ENCODE peak calls at places on chromosomes 1 and 21, in ten cellular contexts. C, D, L, Z, V, N, M, O, J and G are unnamed samples.

GRCh38 chr1:6397844-6398243 is 4.3 kb upstream of the ACOT7 start:
- DNase-seq in C (peak; percentile 4), D (no peak), L (no peak), Z (no peak), V (no peak), N (no peak), M (no peak), O (no peak), J (no peak), G (no peak)

GRCh38 chr1:82317671-82318070 is 516.9 kb downstream of the ADGRL2 start:
- DNase-seq in C (no peak), D (no peak), L (peak; percentile 56), Z (no peak), V (no peak), N (no peak), M (no peak), O (no peak), J (peak; percentile 58), G (no peak)

GRCh38 chr1:8497196-8497878 is 179.4 kb downstream of the SLC45A1 start:
- DNase-seq in C (no peak), D (no peak), L (no peak), Z (no peak), V (no peak), N (no peak), M (peak; percentile 84), O (no peak), J (no peak), G (no peak)

GRCh38 chr1:19356266-19356665 is 44.1 kb downstream of the SLC66A1 start:
- DNase-seq in C (no peak), D (no peak), L (no peak), Z (no peak), V (no peak), N (no peak), M (no peak), O (no peak), J (no peak), G (no peak)

GRCh38 chr1:160189649-160190625 is at the start of gene CASQ1:
- DNase-seq in C (no peak), D (no peak), L (peak; percentile 43), Z (no peak), V (no peak), N (no peak), M (no peak), O (no peak), J (no peak), G (no peak)

GRCh38 chr1:78005755-78006154 is 1.0 kb downstream of the DNAJB4 start:
- DNase-seq in C (no peak), D (peak; percentile 54), L (peak; percentile 90), Z (peak; percentile 36), V (no peak), N (no peak), M (no peak), O (peak; percentile 77), J (peak; percentile 81), G (no peak)

GRCh38 chr21:32193066-32193465 is 85.8 kb downstream of the MIS18A start:
- DNase-seq in C (no peak), D (no peak), L (no peak), Z (no peak), V (no peak), N (no peak), M (no peak), O (no peak), J (no peak), G (no peak)

GRCh38 chr1:115874497-115874896 is 33.6 kb upstream of the NHLH2 start:
- DNase-seq in C (no peak), D (no peak), L (no peak), Z (no peak), V (no peak), N (no peak), M (no peak), O (no peak), J (no peak), G (no peak)

GRCh38 chr1:207033302-207033701 is 746 bp upstream of the C1orf116 start:
- DNase-seq in C (no peak), D (no peak), L (no peak), Z (no peak), V (no peak), N (no peak), M (no peak), O (no peak), J (no peak), G (no peak)

GRCh38 chr21:19122371-19122770 is 718.8 kb upstream of the TMPRSS15 start:
- DNase-seq in C (no peak), D (no peak), L (no peak), Z (no peak), V (no peak), N (no peak), M (no peak), O (no peak), J (no peak), G (no peak)

GRCh38 chr1:101207891-101208290 is 28.9 kb upstream of the S1PR1 start:
- DNase-seq in C (no peak), D (no peak), L (peak; percentile 32), Z (no peak), V (no peak), N (no peak), M (no peak), O (no peak), J (no peak), G (peak; percentile 66)

DNA sequence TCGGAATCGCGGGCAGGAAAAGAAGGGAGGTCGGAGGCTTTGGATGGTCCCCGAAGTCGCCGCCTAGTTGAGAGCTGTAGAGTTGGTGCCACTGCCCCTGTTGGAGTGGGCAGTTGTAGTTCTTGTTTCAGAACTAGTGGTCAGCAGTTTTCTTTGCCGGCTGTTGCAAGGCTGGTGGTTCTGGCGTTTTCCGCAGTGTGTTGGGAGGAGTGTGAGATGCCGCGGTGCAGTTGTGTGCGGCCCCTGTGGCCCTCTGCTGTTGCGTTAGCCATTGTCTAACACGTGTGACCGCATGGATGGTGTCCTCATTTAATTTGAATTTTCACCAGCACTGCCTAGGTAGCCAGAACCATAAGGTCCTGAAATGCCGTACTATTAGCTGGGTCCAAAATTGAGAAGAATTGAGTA is 1.4 kb downstream of the ARF1 start:
- DNase-seq in C (peak; percentile 62), D (peak; percentile 35), L (peak; percentile 23), Z (no peak), V (no peak), N (no peak), M (no peak), O (no peak), J (no peak), G (no peak)
- H3K27ac ChIP-seq in C (peak overlapping the region; percentile 96), D (peak overlapping the region; percentile 96), L (peak overlapping the region; percentile 96), Z (peak overlapping the region; percentile 99), V (peak overlapping the region; percentile 99), N (peak overlapping the region; percentile 99), M (no peak overlapping the region), O (peak overlapping the region; percentile 98), J (peak overlapping the region; percentile 100), G (peak overlapping the region; percentile 9)

DNA sequence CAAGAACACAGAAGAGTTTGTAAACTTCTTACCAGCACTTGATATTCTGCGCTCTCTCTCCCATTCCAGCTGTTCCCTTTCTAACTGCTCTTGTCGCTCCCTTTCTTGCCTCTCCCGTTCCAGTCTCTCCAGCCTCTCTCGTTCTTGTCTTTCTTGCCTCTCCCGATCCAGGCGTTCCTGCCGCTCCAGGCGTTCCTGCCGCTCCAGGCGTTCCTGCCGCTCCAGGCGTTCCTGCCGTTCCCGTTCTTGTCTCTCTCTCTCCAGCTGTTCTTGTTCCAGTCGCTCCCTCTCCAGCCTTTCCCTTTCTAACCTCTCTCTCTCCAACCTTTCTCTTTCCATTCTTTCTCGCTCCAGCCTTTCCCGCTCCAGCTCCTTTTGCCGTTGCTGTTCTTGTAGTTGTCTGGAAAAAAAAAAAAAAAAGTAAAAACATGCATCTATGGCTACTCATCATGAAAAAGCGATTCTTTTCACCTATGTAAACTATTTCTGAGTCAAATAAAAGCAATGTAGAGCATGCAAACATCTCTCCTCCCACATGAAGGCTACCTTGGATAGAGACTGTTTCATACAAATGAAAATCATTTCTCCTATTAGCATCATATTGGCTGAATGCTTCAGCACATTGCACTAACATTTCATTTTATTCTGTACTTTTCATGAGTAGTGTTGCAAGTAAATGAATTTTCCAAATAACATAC is 91.5 kb upstream of the LBR start:
- DNase-seq in C (peak; percentile 67), D (no peak), L (peak; percentile 9), Z (no peak), V (no peak), N (no peak), M (no peak), O (no peak), J (no peak), G (no peak)
- H3K27ac ChIP-seq in C (no peak overlapping the region), D (no peak overlapping the region), L (no peak overlapping the region), Z (no peak overlapping the region), V (no peak overlapping the region), N (peak overlapping the region; percentile 13), M (no peak overlapping the region), O (no peak overlapping the region), J (no peak overlapping the region), G (peak overlapping the region; percentile 24)

DNA sequence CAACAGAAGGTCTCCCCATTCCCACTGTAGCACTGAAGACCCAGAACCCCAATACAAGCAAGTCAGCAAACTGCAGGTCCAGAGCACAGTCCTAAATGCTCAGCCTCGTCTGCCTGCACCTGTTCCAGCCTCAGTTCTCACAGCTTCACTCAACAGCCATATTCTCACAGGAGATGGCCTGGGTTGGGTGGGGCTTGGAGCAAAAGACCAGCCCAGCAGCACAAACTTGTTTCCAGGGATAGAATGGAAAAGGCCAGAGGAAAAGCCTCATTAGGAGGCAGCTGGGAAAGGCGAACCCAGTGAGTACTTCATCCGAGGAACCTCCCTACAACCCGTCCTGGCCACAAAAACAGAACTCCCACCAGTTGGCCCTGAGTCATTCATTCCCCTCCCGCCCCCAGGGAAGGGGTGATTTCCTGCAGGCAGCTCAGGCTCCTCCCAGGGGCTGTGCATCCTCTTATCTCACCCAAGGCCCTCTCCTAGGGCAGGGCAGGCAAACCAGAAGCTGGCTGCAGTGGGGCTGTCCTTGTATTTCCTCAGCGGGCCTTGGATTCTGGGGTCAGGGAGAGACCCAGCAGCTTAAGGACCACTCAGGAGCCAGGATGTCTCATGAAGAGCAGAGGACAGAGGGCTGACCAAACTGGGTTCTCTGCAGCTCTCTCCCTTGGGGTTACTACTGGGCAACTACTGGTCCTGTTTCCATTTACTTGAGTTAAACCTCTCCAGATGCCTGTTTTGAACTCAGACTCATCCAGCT is 7.4 kb upstream of the MPL start:
- DNase-seq in C (peak; percentile 73), D (no peak), L (peak; percentile 88), Z (no peak), V (no peak), N (no peak), M (no peak), O (peak; percentile 84), J (peak; percentile 89), G (no peak)
- H3K27ac ChIP-seq in C (peak overlapping the region; percentile 58), D (no peak overlapping the region), L (no peak overlapping the region), Z (no peak overlapping the region), V (peak overlapping the region; percentile 70), N (no peak overlapping the region), M (no peak overlapping the region), O (peak overlapping the region; percentile 44), J (peak overlapping the region; percentile 2), G (no peak overlapping the region)

GRCh38 chr1:24972257-24973242 is 42.5 kb upstream of the RUNX3 start:
- DNase-seq in C (peak; percentile 11), D (no peak), L (peak; percentile 42), Z (no peak), V (no peak), N (no peak), M (no peak), O (no peak), J (no peak), G (no peak)
- H3K27ac ChIP-seq in C (no peak overlapping the region), D (no peak overlapping the region), L (no peak overlapping the region), Z (no peak overlapping the region), V (no peak overlapping the region), N (no peak overlapping the region), M (no peak overlapping the region), O (no peak overlapping the region), J (no peak overlapping the region), G (no peak overlapping the region)

GRCh38 chr1:173865468-173866164 is 2.2 kb downstream of the GAS5 start:
- DNase-seq in C (no peak), D (no peak), L (no peak), Z (no peak), V (no peak), N (no peak), M (peak; percentile 33), O (no peak), J (no peak), G (no peak)
- H3K27ac ChIP-seq in C (peak overlapping the region; percentile 23), D (no peak overlapping the region), L (no peak overlapping the region), Z (no peak overlapping the region), V (no peak overlapping the region), N (peak overlapping the region; percentile 4), M (peak overlapping the region; percentile 91), O (peak overlapping the region; percentile 85), J (peak overlapping the region; percentile 17), G (no peak overlapping the region)